ENCODE peak calls at places on chromosomes 13 and 19, in ten cellular contexts. I is stimulated activated naive CD4-positive, alpha-beta T cell; A is IMR-90; L is WTC11; K is activated CD4-positive, alpha-beta T cell treated with anti-CD3 and anti-CD28 coated beads for 48 hours; R is Peyer's patch; Q is right atrium auricular region; N is activated naive CD4-positive, alpha-beta T cell treated with anti-CD3 and anti-CD28 coated beads for 36 hours; V is stimulated activated CD8-positive, alpha-beta memory T cell treated with anti-CD3 and anti-CD28 coated beads, Interleukin-4, amount 100 ng/mL, for 1 hour; W is MV-4-11. U is an unnamed sample.

GRCh38 chr19:51163257-51163656 is 21.2 kb downstream of the SIGLEC7 start:
- DNase-seq in Q (no peak), A (no peak), N (no peak), K (no peak), L (no peak), V (no peak), R (no peak), W (no peak), I (no peak), U (no peak)

GRCh38 chr19:7500811-7501450 is 12.1 kb upstream of the PEX11G start:
- DNase-seq in L (peak; percentile 91), R (peak; percentile 86), Q (no peak), V (no peak), I (peak; percentile 27), N (peak; percentile 67), K (peak; percentile 80), W (peak; percentile 52), A (peak; percentile 46), U (no peak)

GRCh38 chr13:22451345-22451744 is 729.4 kb upstream of the SGCG start:
- DNase-seq in R (no peak), N (no peak), Q (peak; percentile 67), W (peak; percentile 23), A (no peak), V (no peak), K (no peak), L (no peak), I (no peak), U (no peak)

GRCh38 chr19:29965529-29965928 is 23.5 kb downstream of the URI1 start:
- DNase-seq in W (no peak), R (no peak), K (no peak), I (no peak), Q (no peak), L (no peak), V (no peak), N (no peak), A (peak; percentile 88), U (no peak)

GRCh38 chr13:19332380-19332779 is 150.8 kb upstream of the TUBA3C start:
- DNase-seq in K (no peak), Q (no peak), L (no peak), A (no peak), N (no peak), V (no peak), W (no peak), I (no peak), R (no peak), U (no peak)

GRCh38 chr19:5397804-5398692 is 57.2 kb upstream of the ZNRF4 start:
- DNase-seq in N (no peak), W (no peak), A (no peak), K (peak; percentile 5), Q (no peak), I (no peak), L (peak; percentile 55), V (no peak), R (no peak), U (no peak)

GRCh38 chr19:34274827-34275625 is 20.7 kb downstream of the GARRE1 start:
- DNase-seq in R (no peak), Q (no peak), W (no peak), K (no peak), V (no peak), A (peak; percentile 96), L (no peak), I (no peak), N (no peak), U (no peak)

GRCh38 chr19:42423462-42424344 is 3.5 kb downstream of the LIPE start:
- DNase-seq in N (peak; percentile 96), L (peak; percentile 93), A (peak; percentile 90), I (peak; percentile 90), W (peak; percentile 96), R (peak; percentile 76), Q (peak; percentile 91), V (peak; percentile 84), K (peak; percentile 96), U (peak; percentile 90)

GRCh38 chr13:38577048-38577447 is 109.8 kb upstream of the FREM2 start:
- DNase-seq in N (no peak), A (no peak), Q (no peak), R (no peak), L (no peak), I (no peak), K (no peak), V (no peak), W (no peak), U (no peak)

GRCh38 chr13:112174476-112175110 is 107.6 kb downstream of the SOX1 start:
- DNase-seq in Q (no peak), W (peak; percentile 99), K (no peak), R (no peak), I (no peak), L (no peak), A (no peak), V (no peak), N (no peak), U (no peak)

GRCh38 chr19:43700368-43701015 is 15.4 kb upstream of the IRGC start:
- DNase-seq in W (peak; percentile 99), R (no peak), Q (peak; percentile 78), N (peak; percentile 42), I (no peak), L (no peak), V (no peak), A (peak; percentile 84), K (peak; percentile 45), U (no peak)

GRCh38 chr19:19588546-19588945 is 29.9 kb downstream of the PBX4 start:
- DNase-seq in A (peak; percentile 62), V (no peak), W (no peak), K (no peak), N (no peak), I (no peak), R (no peak), L (no peak), Q (no peak), U (no peak)

GRCh38 chr13:108944760-108945159 is 315.3 kb downstream of the MYO16 start:
- DNase-seq in K (no peak), I (no peak), Q (no peak), W (no peak), A (no peak), V (no peak), R (no peak), N (no peak), L (no peak), U (no peak)

GRCh38 chr13:110092869-110093268 is 214.1 kb downstream of the COL4A1 start:
- DNase-seq in R (no peak), N (no peak), K (no peak), A (peak; percentile 52), L (no peak), W (no peak), V (no peak), Q (no peak), I (no peak), U (no peak)

GRCh38 chr19:44648536-44649370 is 5.0 kb downstream of the PVR start:
- DNase-seq in R (peak; percentile 1), A (peak; percentile 68), N (no peak), K (no peak), V (no peak), Q (peak; percentile 63), I (no peak), L (no peak), W (peak; percentile 12), U (no peak)

GRCh38 chr19:10450853-10451609 is 30.7 kb downstream of the PDE4A start:
- DNase-seq in N (no peak), V (no peak), W (peak; percentile 44), A (no peak), Q (no peak), L (peak; percentile 89), K (peak; percentile 45), R (peak; percentile 70), I (no peak), U (no peak)

GRCh38 chr19:1045247-1045603 is 5.3 kb downstream of the ABCA7 start:
- DNase-seq in N (peak; percentile 71), W (peak; percentile 74), R (peak; percentile 69), Q (no peak), L (peak; percentile 99), V (no peak), K (peak; percentile 93), I (peak; percentile 72), A (no peak), U (peak; percentile 82)

GRCh38 chr13:79549355-79550106 is 68.6 kb downstream of the NDFIP2 start:
- DNase-seq in Q (no peak), I (no peak), L (no peak), N (no peak), A (peak; percentile 38), V (no peak), K (no peak), R (no peak), W (no peak), U (no peak)

GRCh38 chr13:50867641-50867952 is 24.1 kb upstream of the DLEU7 start:
- DNase-seq in Q (no peak), I (no peak), N (no peak), L (no peak), V (no peak), K (no peak), A (no peak), R (no peak), W (no peak), U (no peak)

GRCh38 chr19:16330368-16330801 is 5.8 kb downstream of the KLF2 start:
- DNase-seq in R (peak; percentile 72), A (peak; percentile 90), L (no peak), K (peak; percentile 96), V (peak; percentile 86), N (peak; percentile 97), I (peak; percentile 92), W (peak; percentile 70), Q (peak; percentile 93), U (peak; percentile 94)

GRCh38 chr13:94548382-94549240 is 47.3 kb downstream of the TGDS start:
- DNase-seq in L (peak; percentile 73), K (peak; percentile 57), A (peak; percentile 29), N (peak; percentile 51), V (peak; percentile 22), R (peak; percentile 65), W (no peak), I (peak; percentile 54), Q (peak; percentile 64), U (peak; percentile 20)

GRCh38 chr13:23579886-23580706 is 9.9 kb downstream of the TNFRSF19 start:
- DNase-seq in W (no peak), N (no peak), Q (no peak), L (no peak), A (peak; percentile 40), K (no peak), V (no peak), I (no peak), R (no peak), U (no peak)

GRCh38 chr13:51849145-51850101 is 4.4 kb upstream of the TMEM272 start:
- DNase-seq in R (no peak), A (peak; percentile 30), N (peak; percentile 47), V (no peak), I (no peak), K (peak; percentile 56), L (peak; percentile 84), W (peak; percentile 66), Q (no peak), U (no peak)

GRCh38 chr19:34847393-34847792 is 74.4 kb upstream of the ZNF599 start:
- DNase-seq in N (no peak), I (no peak), Q (no peak), R (no peak), L (no peak), A (no peak), V (no peak), W (peak; percentile 54), K (no peak), U (no peak)

GRCh38 chr19:3591876-3592613 is 6.8 kb downstream of the GIPC3 start:
- DNase-seq in R (no peak), L (no peak), W (no peak), N (no peak), A (no peak), I (no peak), K (no peak), Q (no peak), V (no peak), U (no peak)

GRCh38 chr19:33460221-33460908 is 61.2 kb downstream of the PEPD start:
- DNase-seq in L (no peak), W (no peak), Q (no peak), A (no peak), I (no peak), N (no peak), V (no peak), K (no peak), R (peak; percentile 46), U (no peak)

GRCh38 chr13:113397606-113398425 is 33.9 kb upstream of the GRTP1 start:
- DNase-seq in I (no peak), R (peak; percentile 29), V (no peak), K (no peak), N (no peak), A (no peak), L (peak; percentile 9), Q (no peak), W (no peak), U (peak; percentile 13)

GRCh38 chr19:34573226-34573864 is 91.8 kb downstream of the WTIP start:
- DNase-seq in N (no peak), K (no peak), L (no peak), R (no peak), A (no peak), I (no peak), V (no peak), W (no peak), Q (no peak), U (no peak)

U was measured in T-cell.